ENCODE peak calls at places on chromosomes 2 and 18, in six cellular contexts. Z is RPMI7951, I is nephron progenitor cell, R is hepatocyte, L is SJCRH30, J is left ventricle myocardium superior. U is an unnamed sample.

GRCh38 chr2:191688934-191689695 is 11.2 kb downstream of the NABP1 start:
- DNase-seq in R (peak), Z (peak), I (no peak), J (no peak), L (no peak), U (no peak)

GRCh38 chr2:17857016-17857415 is 21.5 kb upstream of the KCNS3 start:
- DNase-seq in L (no peak), R (no peak), J (no peak), I (no peak), Z (peak), U (no peak)

GRCh38 chr18:50083708-50084107 is 111.2 kb downstream of the MYO5B start:
- DNase-seq in I (no peak), J (no peak), L (no peak), R (no peak), Z (no peak), U (no peak)

GRCh38 chr2:217843353-217843752 is 159.4 kb downstream of the TNS1 start:
- DNase-seq in I (no peak), Z (no peak), L (no peak), J (no peak), R (no peak), U (no peak)

GRCh38 chr2:232146294-232146693 is 184.8 kb downstream of the DIS3L2 start:
- DNase-seq in I (no peak), J (no peak), R (no peak), Z (no peak), L (no peak), U (no peak)

GRCh38 chr2:204834716-204835115 is 289.4 kb downstream of the PARD3B start:
- DNase-seq in Z (no peak), I (no peak), R (no peak), J (no peak), L (no peak), U (no peak)

GRCh38 chr2:225893151-225893550 is 493.6 kb downstream of the NYAP2 start:
- DNase-seq in I (no peak), J (no peak), Z (peak), R (no peak), L (no peak), U (no peak)

GRCh38 chr18:75393721-75394120 is 33.8 kb downstream of the SMIM21 start:
- DNase-seq in J (no peak), L (no peak), Z (no peak), R (no peak), I (no peak), U (no peak)

GRCh38 chr2:227821043-227821942 is 7.7 kb downstream of the CCL20 start:
- DNase-seq in R (peak), J (no peak), I (no peak), L (no peak), Z (peak), U (no peak)

GRCh38 chr2:74516070-74516633 is 1.9 kb downstream of the TLX2 start:
- DNase-seq in L (no peak), I (peak), Z (no peak), R (peak), J (peak), U (peak)

GRCh38 chr2:236769981-236770671 is 200.5 kb downstream of the ACKR3 start:
- DNase-seq in J (no peak), R (peak), Z (peak), L (peak), I (no peak), U (no peak)

GRCh38 chr18:24051256-24051947 is 36.8 kb downstream of the TTC39C start:
- DNase-seq in L (no peak), R (peak), I (no peak), Z (peak), J (no peak), U (no peak)

U was measured in T-cell.